ENCODE peak calls at places on chromosomes 13 and 19, in ten cellular contexts. One of them, this sample, is unnamed.

GRCh38 chr13:33205804-33206221 is 79.7 kb downstream of the STARD13 start:
- DNase-seq in cardiac muscle cell: no peak
- DNase-seq in naive thymus-derived CD4-positive, alpha-beta T cell: no peak
- DNase-seq in HCT116: no peak
- DNase-seq in A549: no peak
- DNase-seq in uterus: no peak
- DNase-seq in heart right ventricle: no peak
- DNase-seq in heart left ventricle: no peak
- DNase-seq in psoas muscle: no peak
- DNase-seq in Karpas-422: no peak
- DNase-seq in this sample: no peak

GRCh38 chr13:99133848-99134247 is 66.8 kb upstream of the UBAC2 start:
- DNase-seq in heart right ventricle: no peak
- DNase-seq in Karpas-422: no peak
- DNase-seq in uterus: no peak
- DNase-seq in naive thymus-derived CD4-positive, alpha-beta T cell: no peak
- DNase-seq in A549: no peak
- DNase-seq in cardiac muscle cell: no peak
- DNase-seq in HCT116: no peak
- DNase-seq in heart left ventricle: no peak
- DNase-seq in psoas muscle: no peak
- DNase-seq in this sample: no peak

GRCh38 chr19:13953021-13953531 is 767 bp downstream of the DCAF15 start:
- DNase-seq in heart left ventricle: peak
- DNase-seq in HCT116: no peak
- DNase-seq in naive thymus-derived CD4-positive, alpha-beta T cell: no peak
- DNase-seq in cardiac muscle cell: no peak
- DNase-seq in Karpas-422: peak
- DNase-seq in uterus: no peak
- DNase-seq in A549: peak
- DNase-seq in heart right ventricle: no peak
- DNase-seq in psoas muscle: no peak
- DNase-seq in this sample: no peak

GRCh38 chr19:51726049-51726448 is 2.3 kb upstream of the HAS1 start:
- DNase-seq in cardiac muscle cell: no peak
- DNase-seq in naive thymus-derived CD4-positive, alpha-beta T cell: no peak
- DNase-seq in heart left ventricle: peak
- DNase-seq in psoas muscle: peak
- DNase-seq in Karpas-422: no peak
- DNase-seq in A549: no peak
- DNase-seq in HCT116: no peak
- DNase-seq in uterus: peak
- DNase-seq in heart right ventricle: peak
- DNase-seq in this sample: peak

GRCh38 chr19:49058592-49058991 is 1.0 kb upstream of the CGB7 start:
- DNase-seq in Karpas-422: peak
- DNase-seq in HCT116: no peak
- DNase-seq in naive thymus-derived CD4-positive, alpha-beta T cell: no peak
- DNase-seq in cardiac muscle cell: peak
- DNase-seq in uterus: no peak
- DNase-seq in psoas muscle: peak
- DNase-seq in heart right ventricle: no peak
- DNase-seq in heart left ventricle: no peak
- DNase-seq in A549: no peak
- DNase-seq in this sample: no peak

GRCh38 chr19:17866312-17867012 is 5.3 kb upstream of the SLC5A5 start:
- DNase-seq in Karpas-422: peak
- DNase-seq in naive thymus-derived CD4-positive, alpha-beta T cell: no peak
- DNase-seq in uterus: no peak
- DNase-seq in heart left ventricle: no peak
- DNase-seq in heart right ventricle: no peak
- DNase-seq in HCT116: no peak
- DNase-seq in A549: no peak
- DNase-seq in psoas muscle: no peak
- DNase-seq in cardiac muscle cell: no peak
- DNase-seq in this sample: no peak

GRCh38 chr19:51772977-51773376 is 12.0 kb downstream of the FPR2 start:
- DNase-seq in A549: no peak
- DNase-seq in cardiac muscle cell: no peak
- DNase-seq in psoas muscle: no peak
- DNase-seq in HCT116: no peak
- DNase-seq in heart right ventricle: no peak
- DNase-seq in Karpas-422: peak
- DNase-seq in uterus: no peak
- DNase-seq in naive thymus-derived CD4-positive, alpha-beta T cell: no peak
- DNase-seq in heart left ventricle: no peak
- DNase-seq in this sample: no peak

GRCh38 chr19:5826531-5827341 is 12.8 kb downstream of the FUT6 start:
- DNase-seq in HCT116: peak
- DNase-seq in psoas muscle: no peak
- DNase-seq in Karpas-422: no peak
- DNase-seq in cardiac muscle cell: peak
- DNase-seq in naive thymus-derived CD4-positive, alpha-beta T cell: peak
- DNase-seq in A549: peak
- DNase-seq in uterus: no peak
- DNase-seq in heart left ventricle: peak
- DNase-seq in heart right ventricle: peak
- DNase-seq in this sample: no peak

DNA sequence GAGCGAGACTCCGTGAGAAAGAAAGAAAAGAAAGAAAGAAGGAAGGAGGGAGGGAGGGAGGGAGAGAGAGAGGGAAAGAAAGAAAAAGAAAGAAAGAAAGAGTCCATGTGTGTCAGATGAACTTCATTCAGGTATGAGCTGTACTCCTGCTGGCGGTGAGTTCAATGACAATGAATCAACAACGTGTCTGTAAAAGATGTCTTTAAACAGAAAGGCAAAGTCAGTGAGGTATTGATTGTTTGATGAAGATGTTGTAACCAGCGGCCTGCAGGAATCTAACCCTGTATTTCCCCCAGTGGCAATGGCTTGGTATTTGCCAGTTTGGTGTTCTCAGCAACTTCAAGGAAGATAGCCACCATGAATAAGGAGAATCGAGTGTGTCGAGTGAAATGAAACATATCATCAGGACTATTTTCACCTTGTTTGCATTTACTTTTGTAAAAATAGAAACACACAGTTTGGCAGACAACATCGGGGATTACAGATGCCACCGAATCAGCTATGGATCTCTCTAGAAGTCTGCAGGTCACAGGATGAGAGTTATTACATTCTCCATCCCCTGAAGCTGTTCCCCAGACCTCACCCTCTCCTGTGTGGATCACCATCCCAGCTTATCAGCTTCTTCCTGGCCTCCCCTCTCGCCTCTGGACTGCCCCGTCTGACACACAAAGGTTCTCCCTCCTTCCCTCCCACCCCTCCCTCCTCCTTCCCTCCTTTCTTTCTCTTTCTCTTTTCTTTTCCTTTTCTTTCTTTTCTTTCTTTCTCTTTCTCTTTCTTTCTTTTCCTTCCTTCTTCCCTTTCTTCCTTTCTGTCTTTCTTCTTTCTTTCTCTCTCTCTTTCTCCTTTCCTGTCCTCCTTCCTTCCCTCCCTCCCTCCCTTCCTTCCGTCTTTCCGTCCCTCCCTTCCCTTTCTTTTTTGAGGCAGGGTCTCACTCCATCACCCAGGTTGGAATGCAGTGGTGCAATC is 8.2 kb upstream of the SBK3 start:
- DNase-seq in psoas muscle: no peak
- DNase-seq in uterus: no peak
- DNase-seq in heart right ventricle: no peak
- DNase-seq in naive thymus-derived CD4-positive, alpha-beta T cell: no peak
- DNase-seq in A549: no peak
- DNase-seq in HCT116: no peak
- DNase-seq in Karpas-422: no peak
- DNase-seq in cardiac muscle cell: no peak
- DNase-seq in heart left ventricle: no peak
- DNase-seq in this sample: no peak
- H3K27ac ChIP-seq in psoas muscle: peak
- H3K27ac ChIP-seq in uterus: no peak
- H3K27ac ChIP-seq in heart right ventricle: no peak
- H3K27ac ChIP-seq in naive thymus-derived CD4-positive, alpha-beta T cell: no peak
- H3K27ac ChIP-seq in A549: peak
- H3K27ac ChIP-seq in HCT116: no peak
- H3K27ac ChIP-seq in Karpas-422: no peak
- H3K27ac ChIP-seq in cardiac muscle cell: no peak
- H3K27ac ChIP-seq in heart left ventricle: no peak
- H3K27ac ChIP-seq in this sample: no peak

GRCh38 chr13:111005364-111005763 is 90.5 kb upstream of the ANKRD10 start:
- DNase-seq in HCT116: peak
- DNase-seq in A549: peak
- DNase-seq in heart right ventricle: no peak
- DNase-seq in Karpas-422: no peak
- DNase-seq in heart left ventricle: peak
- DNase-seq in cardiac muscle cell: no peak
- DNase-seq in psoas muscle: no peak
- DNase-seq in naive thymus-derived CD4-positive, alpha-beta T cell: no peak
- DNase-seq in uterus: no peak
- DNase-seq in this sample: no peak

GRCh38 chr13:111008351-111008750 is 93.5 kb upstream of the ANKRD10 start:
- DNase-seq in uterus: no peak
- DNase-seq in naive thymus-derived CD4-positive, alpha-beta T cell: no peak
- DNase-seq in cardiac muscle cell: no peak
- DNase-seq in psoas muscle: no peak
- DNase-seq in heart left ventricle: no peak
- DNase-seq in heart right ventricle: no peak
- DNase-seq in Karpas-422: no peak
- DNase-seq in A549: no peak
- DNase-seq in HCT116: no peak
- DNase-seq in this sample: no peak

GRCh38 chr13:111007209-111007608 is 92.3 kb upstream of the ANKRD10 start:
- DNase-seq in naive thymus-derived CD4-positive, alpha-beta T cell: no peak
- DNase-seq in cardiac muscle cell: no peak
- DNase-seq in uterus: no peak
- DNase-seq in heart right ventricle: no peak
- DNase-seq in psoas muscle: no peak
- DNase-seq in A549: no peak
- DNase-seq in HCT116: no peak
- DNase-seq in Karpas-422: peak
- DNase-seq in heart left ventricle: no peak
- DNase-seq in this sample: no peak

GRCh38 chr13:111005808-111006494 is 91.1 kb upstream of the ANKRD10 start:
- DNase-seq in HCT116: no peak
- DNase-seq in cardiac muscle cell: no peak
- DNase-seq in uterus: peak
- DNase-seq in A549: no peak
- DNase-seq in heart right ventricle: peak
- DNase-seq in psoas muscle: peak
- DNase-seq in Karpas-422: no peak
- DNase-seq in naive thymus-derived CD4-positive, alpha-beta T cell: no peak
- DNase-seq in heart left ventricle: peak
- DNase-seq in this sample: no peak

DNA sequence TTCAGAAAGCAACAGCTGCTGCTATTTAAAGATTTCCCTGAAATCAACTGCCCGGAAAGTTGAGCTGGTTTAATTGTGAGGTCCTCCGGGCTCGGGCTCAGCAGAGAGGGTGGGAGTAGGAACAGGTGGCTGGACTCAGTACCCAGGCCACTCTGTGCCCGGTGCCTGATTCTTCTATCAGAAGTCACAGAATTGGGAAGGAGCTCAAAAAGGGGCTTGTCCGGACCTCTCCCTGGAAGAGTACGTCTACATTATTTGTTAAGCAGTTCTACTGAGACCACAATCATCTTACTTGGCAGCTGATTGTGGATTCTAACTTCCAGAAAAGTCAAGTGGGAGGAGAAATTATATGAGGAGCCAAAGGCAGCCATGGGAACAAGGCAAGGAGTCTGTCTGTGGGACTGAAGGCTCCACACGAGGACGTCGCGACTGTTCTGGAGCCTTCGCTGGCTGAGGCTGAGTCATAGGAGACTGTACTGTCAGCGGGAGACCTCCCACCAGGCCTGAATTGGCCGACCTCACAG is 91.7 kb upstream of the ANKRD10 start:
- DNase-seq in uterus: peak
- DNase-seq in heart left ventricle: peak
- DNase-seq in psoas muscle: peak
- DNase-seq in naive thymus-derived CD4-positive, alpha-beta T cell: no peak
- DNase-seq in Karpas-422: no peak
- DNase-seq in cardiac muscle cell: no peak
- DNase-seq in A549: no peak
- DNase-seq in heart right ventricle: peak
- DNase-seq in HCT116: no peak
- DNase-seq in this sample: no peak
- H3K27ac ChIP-seq in uterus: peak
- H3K27ac ChIP-seq in heart left ventricle: peak
- H3K27ac ChIP-seq in psoas muscle: peak
- H3K27ac ChIP-seq in naive thymus-derived CD4-positive, alpha-beta T cell: no peak
- H3K27ac ChIP-seq in Karpas-422: no peak
- H3K27ac ChIP-seq in cardiac muscle cell: no peak
- H3K27ac ChIP-seq in A549: no peak
- H3K27ac ChIP-seq in heart right ventricle: peak
- H3K27ac ChIP-seq in HCT116: peak
- H3K27ac ChIP-seq in this sample: no peak

GRCh38 chr19:16856091-16856490 is 26.9 kb downstream of the SIN3B start:
- DNase-seq in uterus: no peak
- DNase-seq in heart right ventricle: no peak
- DNase-seq in A549: no peak
- DNase-seq in psoas muscle: no peak
- DNase-seq in HCT116: no peak
- DNase-seq in heart left ventricle: no peak
- DNase-seq in Karpas-422: no peak
- DNase-seq in naive thymus-derived CD4-positive, alpha-beta T cell: no peak
- DNase-seq in cardiac muscle cell: no peak
- DNase-seq in this sample: no peak
- H3K27ac ChIP-seq in uterus: no peak
- H3K27ac ChIP-seq in heart right ventricle: no peak
- H3K27ac ChIP-seq in A549: no peak
- H3K27ac ChIP-seq in psoas muscle: no peak
- H3K27ac ChIP-seq in HCT116: no peak
- H3K27ac ChIP-seq in heart left ventricle: no peak
- H3K27ac ChIP-seq in Karpas-422: no peak
- H3K27ac ChIP-seq in naive thymus-derived CD4-positive, alpha-beta T cell: no peak
- H3K27ac ChIP-seq in cardiac muscle cell: no peak
- H3K27ac ChIP-seq in this sample: no peak

GRCh38 chr13:42327725-42328124 is 55.8 kb downstream of the AKAP11 start:
- DNase-seq in Karpas-422: no peak
- DNase-seq in A549: no peak
- DNase-seq in heart left ventricle: no peak
- DNase-seq in uterus: no peak
- DNase-seq in cardiac muscle cell: no peak
- DNase-seq in naive thymus-derived CD4-positive, alpha-beta T cell: no peak
- DNase-seq in HCT116: no peak
- DNase-seq in psoas muscle: no peak
- DNase-seq in heart right ventricle: no peak
- DNase-seq in this sample: no peak

GRCh38 chr13:42330991-42331390 is 59.0 kb downstream of the AKAP11 start:
- DNase-seq in uterus: no peak
- DNase-seq in psoas muscle: no peak
- DNase-seq in A549: no peak
- DNase-seq in naive thymus-derived CD4-positive, alpha-beta T cell: no peak
- DNase-seq in HCT116: no peak
- DNase-seq in heart left ventricle: no peak
- DNase-seq in heart right ventricle: no peak
- DNase-seq in cardiac muscle cell: no peak
- DNase-seq in Karpas-422: no peak
- DNase-seq in this sample: no peak

GRCh38 chr13:42333613-42334328 is 61.8 kb downstream of the AKAP11 start:
- DNase-seq in psoas muscle: no peak
- DNase-seq in naive thymus-derived CD4-positive, alpha-beta T cell: peak
- DNase-seq in heart right ventricle: no peak
- DNase-seq in A549: peak
- DNase-seq in uterus: no peak
- DNase-seq in cardiac muscle cell: peak
- DNase-seq in heart left ventricle: no peak
- DNase-seq in HCT116: no peak
- DNase-seq in Karpas-422: peak
- DNase-seq in this sample: no peak

GRCh38 chr13:42328672-42329071 is 56.7 kb downstream of the AKAP11 start:
- DNase-seq in A549: no peak
- DNase-seq in cardiac muscle cell: no peak
- DNase-seq in uterus: no peak
- DNase-seq in heart left ventricle: no peak
- DNase-seq in psoas muscle: no peak
- DNase-seq in heart right ventricle: no peak
- DNase-seq in HCT116: no peak
- DNase-seq in Karpas-422: no peak
- DNase-seq in naive thymus-derived CD4-positive, alpha-beta T cell: no peak
- DNase-seq in this sample: no peak

GRCh38 chr13:42329239-42329638 is 57.3 kb downstream of the AKAP11 start:
- DNase-seq in psoas muscle: no peak
- DNase-seq in Karpas-422: no peak
- DNase-seq in A549: no peak
- DNase-seq in cardiac muscle cell: no peak
- DNase-seq in HCT116: no peak
- DNase-seq in heart right ventricle: no peak
- DNase-seq in uterus: no peak
- DNase-seq in heart left ventricle: no peak
- DNase-seq in naive thymus-derived CD4-positive, alpha-beta T cell: no peak
- DNase-seq in this sample: no peak
- H3K27ac ChIP-seq in psoas muscle: no peak
- H3K27ac ChIP-seq in Karpas-422: no peak
- H3K27ac ChIP-seq in A549: no peak
- H3K27ac ChIP-seq in cardiac muscle cell: no peak
- H3K27ac ChIP-seq in HCT116: no peak
- H3K27ac ChIP-seq in heart right ventricle: no peak
- H3K27ac ChIP-seq in uterus: no peak
- H3K27ac ChIP-seq in heart left ventricle: no peak
- H3K27ac ChIP-seq in naive thymus-derived CD4-positive, alpha-beta T cell: no peak
- H3K27ac ChIP-seq in this sample: no peak

This sample was measured in epithelial cell of prostate.